ENCODE peak calls at places on chromosomes 13 and 19, in seven cellular contexts. P, S, U, Y, M, L and H are unnamed samples.
A peak's percentile ranks its signal among the peaks of the same experiment; 100 is the strongest.

GRCh38 chr19:4379383-4380253 is 20.7 kb downstream of the SH3GL1 start:
- DNase-seq in P (peak; percentile 81), S (peak; percentile 60), U (no peak), Y (no peak), M (no peak), L (peak; percentile 66), H (peak; percentile 43)

GRCh38 chr13:33355470-33355869 is 69.9 kb upstream of the STARD13 start:
- DNase-seq in P (no peak), S (no peak), U (no peak), Y (no peak), M (no peak), L (no peak), H (no peak)

GRCh38 chr19:42069619-42070293 is at the start of gene GRIK5:
- DNase-seq in P (no peak), S (no peak), U (peak; percentile 54), Y (peak; percentile 66), M (no peak), L (no peak), H (no peak)

GRCh38 chr13:33069365-33069764 is 53.1 kb downstream of the KL start:
- DNase-seq in P (no peak), S (no peak), U (no peak), Y (no peak), M (no peak), L (no peak), H (no peak)

GRCh38 chr19:44587863-44588752 is 25.3 kb upstream of the IGSF23 start:
- DNase-seq in P (no peak), S (no peak), U (no peak), Y (no peak), M (no peak), L (peak; percentile 81), H (no peak)

GRCh38 chr19:13025819-13026477 is 30.7 kb downstream of the NFIX start:
- DNase-seq in P (no peak), S (no peak), U (no peak), Y (no peak), M (no peak), L (no peak), H (no peak)

GRCh38 chr13:48400820-48401219 is 12.1 kb downstream of the LPAR6 start:
- DNase-seq in P (no peak), S (no peak), U (no peak), Y (no peak), M (no peak), L (no peak), H (no peak)

GRCh38 chr13:100148422-100148821 is 59.5 kb downstream of the PCCA start:
- DNase-seq in P (no peak), S (no peak), U (no peak), Y (no peak), M (no peak), L (no peak), H (no peak)

GRCh38 chr13:72290962-72291681 is 424.1 kb upstream of the DACH1 start:
- DNase-seq in P (no peak), S (no peak), U (no peak), Y (no peak), M (no peak), L (peak; percentile 1), H (no peak)

GRCh38 chr19:13169769-13170168 is 19.6 kb downstream of the IER2 start:
- DNase-seq in P (no peak), S (peak; percentile 11), U (no peak), Y (no peak), M (no peak), L (peak; percentile 79), H (no peak)

GRCh38 chr13:49652691-49653305 is 24.5 kb downstream of the ARL11 start:
- DNase-seq in P (no peak), S (peak; percentile 57), U (peak; percentile 60), Y (no peak), M (no peak), L (peak; percentile 21), H (no peak)

GRCh38 chr19:45076029-45076850 is at the start of gene ZNF296:
- DNase-seq in P (peak; percentile 91), S (peak; percentile 90), U (peak; percentile 83), Y (peak; percentile 83), M (peak; percentile 55), L (peak; percentile 93), H (no peak)

GRCh38 chr13:108155185-108156106 is 59.9 kb downstream of the LIG4 start:
- DNase-seq in P (peak; percentile 57), S (peak; percentile 23), U (peak; percentile 65), Y (no peak), M (peak; percentile 40), L (peak; percentile 48), H (peak; percentile 82)

GRCh38 chr19:7267792-7268736 is 26.1 kb downstream of the INSR start:
- DNase-seq in P (peak; percentile 65), S (no peak), U (no peak), Y (no peak), M (no peak), L (no peak), H (no peak)

GRCh38 chr13:29508874-29509249 is 86.6 kb downstream of the SLC7A1 start:
- DNase-seq in P (no peak), S (no peak), U (peak; percentile 24), Y (no peak), M (no peak), L (no peak), H (no peak)

GRCh38 chr19:38079926-38080380 is 144.1 kb downstream of the DPF1 start:
- DNase-seq in P (no peak), S (peak; percentile 79), U (no peak), Y (no peak), M (no peak), L (peak; percentile 57), H (no peak)

GRCh38 chr13:71290963-71291937 is 575.8 kb downstream of the DACH1 start:
- DNase-seq in P (no peak), S (peak; percentile 16), U (no peak), Y (peak; percentile 66), M (no peak), L (peak; percentile 12), H (no peak)

GRCh38 chr19:39157997-39158389 is 32.4 kb downstream of the PAK4 start:
- DNase-seq in P (no peak), S (no peak), U (no peak), Y (no peak), M (no peak), L (no peak), H (no peak)

GRCh38 chr19:39158646-39159260 is 33.2 kb downstream of the PAK4 start:
- DNase-seq in P (no peak), S (no peak), U (no peak), Y (no peak), M (no peak), L (no peak), H (no peak)

GRCh38 chr19:39160889-39161672 is 35.5 kb downstream of the PAK4 start:
- DNase-seq in P (no peak), S (no peak), U (no peak), Y (no peak), M (no peak), L (no peak), H (no peak)

GRCh38 chr19:39162441-39163043 is 34.2 kb upstream of the NCCRP1 start:
- DNase-seq in P (no peak), S (no peak), U (no peak), Y (no peak), M (no peak), L (no peak), H (no peak)

GRCh38 chr19:39160523-39160861 is 34.9 kb downstream of the PAK4 start:
- DNase-seq in P (no peak), S (no peak), U (no peak), Y (peak; percentile 78), M (no peak), L (no peak), H (no peak)
- TF ChIP-seq CTCF in P (no peak), S (no peak), U (no peak), Y (no peak), M (no peak), L (no peak), H (no peak)

DNA sequence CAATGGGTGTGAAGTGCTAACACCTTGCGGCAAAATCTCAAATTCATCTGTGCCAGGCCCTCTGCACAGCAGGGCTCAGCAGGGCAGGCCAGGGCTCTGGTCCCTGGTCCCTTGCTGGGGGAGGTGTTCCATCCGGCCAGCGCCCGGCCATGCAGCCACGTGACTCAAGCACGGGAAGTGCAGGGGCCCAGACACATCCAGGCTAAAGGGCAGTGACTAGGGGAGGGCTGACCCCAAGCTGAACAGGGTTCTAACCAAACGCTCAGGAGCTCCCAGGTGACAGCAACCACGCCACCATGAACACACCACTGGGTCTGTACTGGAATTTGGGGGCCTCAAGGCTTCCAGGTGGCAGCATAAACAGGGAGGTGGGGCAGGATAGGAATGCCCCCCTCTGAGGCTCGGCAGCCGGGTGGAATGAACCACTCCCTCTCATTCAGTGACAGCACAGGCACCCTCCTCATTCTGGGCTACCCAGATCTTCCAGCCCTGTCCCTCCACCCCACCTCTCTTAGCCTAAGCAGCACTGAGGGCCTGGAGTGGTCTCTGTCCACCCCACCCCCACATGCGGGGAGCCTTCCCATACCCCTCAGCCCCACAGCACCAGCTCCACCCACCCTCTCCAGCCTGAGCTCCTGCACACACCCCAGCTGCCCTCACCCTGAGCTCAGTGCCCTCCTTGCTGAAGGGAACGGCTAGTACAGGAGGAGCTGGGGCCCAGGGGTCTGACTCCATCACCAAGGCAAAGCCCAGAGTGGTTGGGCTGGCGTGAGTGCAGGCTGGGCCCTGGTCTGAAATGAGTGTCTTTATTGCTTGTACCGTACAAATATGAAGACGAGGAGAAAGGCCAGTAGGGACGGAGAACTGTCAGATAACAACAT is 5.3 kb upstream of the CCNP start:
- DNase-seq in P (no peak), S (no peak), U (peak; percentile 56), Y (no peak), M (no peak), L (peak; percentile 40), H (no peak)
- TF ChIP-seq CTCF in P (no peak), S (no peak), U (no peak), Y (no peak), M (no peak), L (no peak), H (no peak)

DNA sequence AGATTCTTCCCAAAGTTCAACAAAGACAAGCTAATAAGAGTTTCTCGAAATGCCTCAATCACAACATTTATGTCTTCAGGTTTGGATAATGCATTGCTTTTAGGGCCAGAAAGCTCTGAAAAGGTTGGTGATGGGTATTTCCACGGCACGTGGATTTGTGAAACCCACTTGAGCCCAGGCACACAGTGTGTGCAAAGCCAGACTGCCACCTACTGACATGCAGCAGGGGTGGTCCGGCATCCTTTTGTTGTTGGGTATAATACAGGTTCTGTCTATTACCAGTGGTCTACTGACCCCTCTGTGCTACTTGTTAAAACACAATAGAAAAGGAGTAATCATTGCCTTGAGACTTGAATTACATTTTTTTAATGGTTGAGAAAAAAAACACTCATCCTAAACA is 225.6 kb downstream of the RAP2A start:
- DNase-seq in P (no peak), S (no peak), U (peak; percentile 48), Y (no peak), M (no peak), L (no peak), H (no peak)
- TF ChIP-seq CTCF in P (peak; percentile 22), S (peak; percentile 23), U (peak; percentile 52), Y (no peak), M (peak; percentile 34), L (no peak), H (no peak)

DNA sequence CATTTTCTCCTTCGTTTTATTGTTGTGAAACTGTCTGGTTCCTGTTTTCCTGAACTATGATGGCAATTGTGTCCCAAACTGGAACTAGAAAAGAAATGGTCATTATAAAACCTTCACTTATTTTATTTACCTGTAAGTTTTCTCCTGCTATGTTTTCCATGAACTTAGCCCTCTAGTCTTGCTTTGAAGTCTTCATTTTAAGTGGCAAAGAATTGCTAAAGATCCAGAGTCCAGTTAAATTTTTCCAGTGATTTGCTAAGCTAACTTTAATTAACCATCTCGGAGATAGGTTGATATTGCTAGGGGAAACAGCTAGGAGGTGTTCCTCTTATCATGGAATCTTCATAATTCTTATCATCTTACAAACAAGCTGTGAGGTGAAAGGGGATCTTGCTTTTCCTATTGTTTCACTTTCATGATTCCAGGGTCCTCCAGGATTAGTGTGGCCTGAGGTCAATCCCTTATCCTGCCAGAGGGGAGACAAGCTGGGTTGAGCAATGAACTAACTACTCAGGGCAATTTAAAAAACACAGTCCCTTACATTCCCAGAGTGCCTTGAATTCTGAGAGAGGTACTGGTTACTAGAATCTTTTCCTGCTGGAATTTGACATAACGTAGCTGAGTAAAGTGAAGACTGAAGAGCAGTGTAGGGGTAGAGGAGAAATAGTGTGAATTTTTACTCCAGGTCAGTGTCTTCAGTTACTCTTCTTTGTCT is 112.5 kb downstream of the ESD start:
- DNase-seq in P (no peak), S (no peak), U (peak; percentile 79), Y (no peak), M (no peak), L (no peak), H (no peak)
- TF ChIP-seq CTCF in P (no peak), S (no peak), U (no peak), Y (no peak), M (peak; percentile 25), L (no peak), H (no peak)